ENCODE peak calls at places on chromosome 9, in five cellular contexts. C is CD8-positive, alpha-beta T cell; T is H9; H is mucosa of descending colon; E is chondrocyte. M is an unnamed sample.
A peak's percentile ranks its signal among the peaks of the same experiment; 100 is the strongest.

GRCh38 chr9:93852728-93853127 is 102.4 kb downstream of the BARX1 start:
- DNase-seq in E (no peak), C (no peak), H (no peak), T (no peak), M (no peak)

GRCh38 chr9:120758544-120758943 is 34.7 kb downstream of the FBXW2 start:
- DNase-seq in E (no peak), H (no peak), C (no peak), T (no peak), M (no peak)

GRCh38 chr9:93473411-93473810 is 20.0 kb upstream of the FAM120AOS start:
- DNase-seq in C (no peak), T (no peak), E (no peak), H (no peak), M (no peak)

GRCh38 chr9:97315550-97315949 is 8.1 kb downstream of the CCDC180 start:
- DNase-seq in T (no peak), H (no peak), E (no peak), C (no peak), M (no peak)

GRCh38 chr9:9912459-9912858 is 700.3 kb downstream of the PTPRD start:
- DNase-seq in E (no peak), T (no peak), H (no peak), C (no peak), M (peak; percentile 35)

GRCh38 chr9:131630206-131630831 is 85.0 kb downstream of the PRRT1B start:
- DNase-seq in T (no peak), E (no peak), C (no peak), H (no peak), M (no peak)

GRCh38 chr9:114616684-114617520 is 5.8 kb downstream of the TMEM268 start:
- DNase-seq in C (no peak), E (no peak), H (peak; percentile 89), T (no peak), M (no peak)

GRCh38 chr9:121763131-121763530 is 111.7 kb downstream of the DAB2IP start:
- DNase-seq in C (no peak), E (no peak), T (no peak), H (peak; percentile 20), M (no peak)

GRCh38 chr9:72891043-72891442 is 61.8 kb downstream of the ALDH1A1 start:
- DNase-seq in H (no peak), T (no peak), C (no peak), E (no peak), M (no peak)

GRCh38 chr9:21402387-21403247 is 6.3 kb upstream of the IFNA8 start:
- DNase-seq in C (no peak), E (no peak), T (peak; percentile 77), H (peak; percentile 48), M (peak; percentile 9)

M was measured in NCI-H82.